ENCODE peak calls at places on chromosome 3, in five cellular contexts. A is dorsolateral prefrontal cortex, R is fibroblast of lung, U is cardiac muscle cell, Q is psoas muscle. X is an unnamed sample.

GRCh38 chr3:123279121-123279520 is 77.4 kb downstream of the SEC22A start:
- DNase-seq in A (no peak), R (no peak), U (no peak), Q (no peak), X (no peak)

GRCh38 chr3:117893638-117894037 is 1141.0 kb downstream of the IGSF11 start:
- DNase-seq in A (no peak), R (no peak), U (no peak), Q (no peak), X (no peak)

GRCh38 chr3:30586091-30586805 is 20.2 kb upstream of the TGFBR2 start:
- DNase-seq in A (no peak), R (peak), U (no peak), Q (no peak), X (no peak)

GRCh38 chr3:166481340-166481739 is 644.1 kb upstream of the BCHE start:
- DNase-seq in A (no peak), R (no peak), U (no peak), Q (no peak), X (no peak)

GRCh38 chr3:42572278-42572677 is 9.5 kb downstream of the SEC22C start:
- DNase-seq in A (no peak), R (peak), U (peak), Q (no peak), X (peak)

GRCh38 chr3:100030346-100030745 is 84.0 kb downstream of the FILIP1L start:
- DNase-seq in A (no peak), R (no peak), U (no peak), Q (no peak), X (no peak)

GRCh38 chr3:126102530-126102951 is 18.6 kb upstream of the SLC41A3 start:
- DNase-seq in A (peak), R (no peak), U (peak), Q (peak), X (no peak)

GRCh38 chr3:189911001-189911400 is 209.7 kb downstream of the P3H2 start:
- DNase-seq in A (no peak), R (no peak), U (no peak), Q (no peak), X (no peak)

GRCh38 chr3:10011644-10012043 is 14.6 kb upstream of the FANCD2 start:
- DNase-seq in A (peak), R (no peak), U (peak), Q (peak), X (no peak)

GRCh38 chr3:38533285-38533994 is 37.3 kb downstream of the EXOG start:
- DNase-seq in A (no peak), R (no peak), U (no peak), Q (no peak), X (no peak)

GRCh38 chr3:27312044-27312668 is 57.0 kb downstream of the NEK10 start:
- DNase-seq in A (no peak), R (peak), U (peak), Q (no peak), X (peak)

GRCh38 chr3:85037203-85037602 is 78.4 kb downstream of the CADM2 start:
- DNase-seq in A (no peak), R (no peak), U (no peak), Q (no peak), X (no peak)

GRCh38 chr3:127454051-127454450 is 136.5 kb downstream of the TPRA1 start:
- DNase-seq in A (no peak), R (no peak), U (no peak), Q (peak), X (no peak)

GRCh38 chr3:114939920-114940319 is 207.2 kb downstream of the ZBTB20 start:
- DNase-seq in A (no peak), R (no peak), U (no peak), Q (no peak), X (no peak)

GRCh38 chr3:150006774-150007173 is 36.1 kb upstream of the PFN2 start:
- DNase-seq in A (no peak), R (no peak), U (no peak), Q (no peak), X (no peak)

GRCh38 chr3:37601832-37602231 is 259.8 kb upstream of the CTDSPL start:
- DNase-seq in A (no peak), R (no peak), U (no peak), Q (no peak), X (no peak)

GRCh38 chr3:622314-622713 is 425.8 kb downstream of the CHL1 start:
- DNase-seq in A (no peak), R (no peak), U (no peak), Q (no peak), X (no peak)

GRCh38 chr3:110180733-110181132 is 843.4 kb upstream of the DPPA4 start:
- DNase-seq in A (no peak), R (peak), U (peak), Q (peak), X (no peak)

GRCh38 chr3:61452536-61452991 is 108.8 kb upstream of the PTPRG start:
- DNase-seq in A (no peak), R (peak), U (no peak), Q (no peak), X (no peak)

GRCh38 chr3:161557751-161558150 is 61.1 kb downstream of the OTOL1 start:
- DNase-seq in A (no peak), R (no peak), U (no peak), Q (no peak), X (no peak)

GRCh38 chr3:112351036-112351435 is 18.1 kb downstream of the CD200 start:
- DNase-seq in A (no peak), R (no peak), U (no peak), Q (no peak), X (no peak)

GRCh38 chr3:71521940-71522876 is 61.3 kb downstream of the FOXP1 start:
- DNase-seq in A (no peak), R (no peak), U (peak), Q (peak), X (no peak)

GRCh38 chr3:13823692-13824091 is 56.2 kb downstream of the WNT7A start:
- DNase-seq in A (no peak), R (no peak), U (no peak), Q (no peak), X (no peak)

GRCh38 chr3:36380171-36381031 is at the start of gene STAC:
- DNase-seq in A (peak), R (no peak), U (peak), Q (peak), X (peak)

GRCh38 chr3:79368403-79368802 is 399.4 kb downstream of the ROBO1 start:
- DNase-seq in A (no peak), R (no peak), U (no peak), Q (no peak), X (peak)

GRCh38 chr3:17707813-17708543 is 34.5 kb downstream of the TBC1D5 start:
- DNase-seq in A (no peak), R (peak), U (peak), Q (no peak), X (no peak)

GRCh38 chr3:46843508-46843907 is 19.7 kb downstream of the MYL3 start:
- DNase-seq in A (no peak), R (no peak), U (no peak), Q (no peak), X (no peak)

GRCh38 chr3:45225465-45226205 is 452 bp downstream of the TMEM158 start:
- DNase-seq in A (peak), R (no peak), U (peak), Q (peak), X (peak)

GRCh38 chr3:71478568-71478967 is 105.0 kb downstream of the FOXP1 start:
- DNase-seq in A (no peak), R (no peak), U (no peak), Q (no peak), X (no peak)

GRCh38 chr3:25381083-25381482 is 47.0 kb upstream of the RARB start:
- DNase-seq in A (no peak), R (no peak), U (no peak), Q (no peak), X (no peak)

GRCh38 chr3:114551770-114552526 is 258.1 kb downstream of the TIGIT start:
- DNase-seq in A (no peak), R (peak), U (peak), Q (no peak), X (no peak)

GRCh38 chr3:126463521-126463920 is 12.2 kb downstream of the ZXDC start:
- DNase-seq in A (no peak), R (no peak), U (no peak), Q (no peak), X (no peak)

GRCh38 chr3:150170843-150171513 is 200.3 kb upstream of the PFN2 start:
- DNase-seq in A (peak), R (peak), U (peak), Q (peak), X (no peak)

GRCh38 chr3:9750556-9751411 is 1.0 kb downstream of the OGG1 start:
- DNase-seq in A (no peak), R (no peak), U (no peak), Q (no peak), X (no peak)

GRCh38 chr3:146187334-146187950 is 26.5 kb upstream of the PLOD2 start:
- DNase-seq in A (peak), R (peak), U (peak), Q (no peak), X (peak)

GRCh38 chr3:33664195-33664594 is 53.9 kb downstream of the CLASP2 start:
- DNase-seq in A (no peak), R (peak), U (peak), Q (no peak), X (no peak)

GRCh38 chr3:195008816-195009215 is 262.1 kb downstream of the XXYLT1 start:
- DNase-seq in A (no peak), R (no peak), U (no peak), Q (no peak), X (no peak)

GRCh38 chr3:46878796-46879436 is 1.4 kb downstream of the PTH1R start:
- DNase-seq in A (no peak), R (no peak), U (no peak), Q (no peak), X (no peak)

GRCh38 chr3:182683335-182684257 is 109.7 kb upstream of the ATP11B start:
- DNase-seq in A (peak), R (peak), U (peak), Q (no peak), X (peak)

GRCh38 chr3:182686033-182686886 is 107.0 kb upstream of the ATP11B start:
- DNase-seq in A (no peak), R (no peak), U (no peak), Q (no peak), X (no peak)

GRCh38 chr3:182682263-182683229 is 110.8 kb upstream of the ATP11B start:
- DNase-seq in A (peak), R (peak), U (peak), Q (peak), X (peak)
- H3K27ac ChIP-seq in A (peak), R (no peak), U (no peak), Q (no peak), X (no peak)

GRCh38 chr3:68861521-68861920 is 70.8 kb downstream of the TAFA4 start:
- DNase-seq in A (no peak), R (no peak), U (no peak), Q (no peak), X (no peak)

DNA sequence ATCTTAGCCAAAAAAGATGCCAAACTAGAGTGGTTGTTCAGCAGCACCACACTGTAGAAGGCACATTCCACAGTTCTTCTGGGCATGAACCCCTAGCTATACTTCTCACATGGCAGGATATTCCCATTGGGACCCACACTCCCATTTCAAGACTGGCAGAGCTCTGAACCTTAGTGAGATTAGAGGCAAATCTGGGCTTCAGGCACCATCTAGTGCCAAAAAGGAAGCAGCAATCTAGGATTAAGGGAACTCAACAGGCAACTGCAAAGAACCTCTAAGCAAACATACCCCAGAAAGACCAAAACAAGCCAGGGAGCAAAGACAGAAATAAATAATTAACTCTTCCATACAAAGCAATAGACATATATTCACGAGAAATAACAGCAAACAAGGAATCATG is 66.2 kb downstream of the TAFA4 start:
- DNase-seq in A (no peak), R (no peak), U (no peak), Q (no peak), X (peak)
- TF ChIP-seq CTCF in A (no peak), R (no peak), U (no peak), Q (no peak), X (peak)

GRCh38 chr3:188179006-188179966 is 25.3 kb downstream of the LPP start:
- DNase-seq in A (no peak), R (peak), U (no peak), Q (peak), X (peak)

GRCh38 chr3:188176884-188177283 is 22.9 kb downstream of the LPP start:
- DNase-seq in A (no peak), R (no peak), U (no peak), Q (no peak), X (no peak)

GRCh38 chr3:188178293-188178950 is 24.5 kb downstream of the LPP start:
- DNase-seq in A (no peak), R (no peak), U (no peak), Q (no peak), X (no peak)

GRCh38 chr3:188177721-188178120 is 23.8 kb downstream of the LPP start:
- DNase-seq in A (no peak), R (no peak), U (no peak), Q (no peak), X (no peak)

DNA sequence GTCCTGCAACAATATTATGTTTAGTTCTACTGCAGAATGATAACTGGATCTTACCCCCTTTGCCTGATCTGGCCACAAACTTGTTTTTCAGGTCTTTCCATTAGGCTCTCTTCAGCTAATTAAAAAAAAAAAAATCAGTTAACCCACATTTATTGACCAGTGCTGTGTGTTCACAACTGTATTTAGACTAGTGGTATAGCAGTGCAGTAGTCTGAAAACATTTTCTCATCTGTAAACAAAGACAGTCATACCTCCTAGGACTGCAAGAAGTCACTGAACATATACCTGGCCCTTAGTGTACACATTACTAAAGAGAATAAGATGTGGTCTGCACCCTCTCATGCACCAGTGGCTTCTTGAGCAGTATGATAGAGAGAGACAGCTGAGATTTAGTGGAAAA is 22.5 kb downstream of the LPP start:
- DNase-seq in A (no peak), R (no peak), U (no peak), Q (no peak), X (no peak)
- H3K27ac ChIP-seq in A (no peak), R (no peak), U (no peak), Q (no peak), X (no peak)

GRCh38 chr3:120352017-120352416 is 2.9 kb upstream of the LRRC58 start:
- DNase-seq in A (no peak), R (no peak), U (no peak), Q (no peak), X (no peak)

GRCh38 chr3:120350431-120350941 is 1.3 kb upstream of the LRRC58 start:
- DNase-seq in A (peak), R (peak), U (peak), Q (no peak), X (peak)

GRCh38 chr3:120349819-120350125 is 618 bp upstream of the LRRC58 start:
- DNase-seq in A (no peak), R (no peak), U (no peak), Q (no peak), X (peak)

GRCh38 chr3:120348065-120348980 is 831 bp downstream of the LRRC58 start:
- DNase-seq in A (no peak), R (peak), U (no peak), Q (no peak), X (peak)

GRCh38 chr3:120348981-120349818 is at the start of gene LRRC58:
- DNase-seq in A (peak), R (peak), U (peak), Q (peak), X (peak)
- TF ChIP-seq CTCF in A (peak), R (peak), U (peak), Q (peak), X (peak)

DNA sequence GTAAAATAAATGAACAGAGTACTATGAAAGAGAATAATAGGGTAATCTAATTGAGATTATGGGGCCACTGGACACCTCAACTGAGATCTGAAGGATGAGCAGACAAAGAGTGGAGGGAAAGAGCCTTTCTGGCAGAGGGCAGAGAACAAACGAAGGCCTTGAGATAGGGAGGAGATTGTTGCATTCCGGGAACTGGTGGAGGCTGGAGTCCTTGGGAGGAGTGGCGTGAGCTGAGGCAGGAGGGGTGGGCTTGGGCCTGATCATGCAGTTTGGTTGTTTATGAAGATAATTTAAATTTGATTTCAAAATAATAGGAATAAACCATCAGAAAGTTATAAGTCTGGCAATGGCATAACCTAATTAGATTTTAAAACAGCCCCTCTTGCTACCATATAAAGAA is 59.5 kb upstream of the GALNT15 start:
- DNase-seq in A (no peak), R (no peak), U (no peak), Q (no peak), X (no peak)
- H3K27ac ChIP-seq in A (no peak), R (peak), U (no peak), Q (no peak), X (no peak)

GRCh38 chr3:196251918-196252317 is 35.6 kb downstream of the SLC51A start:
- DNase-seq in A (no peak), R (no peak), U (no peak), Q (no peak), X (no peak)
- TF ChIP-seq CTCF in A (no peak), R (no peak), U (no peak), Q (no peak), X (no peak)

DNA sequence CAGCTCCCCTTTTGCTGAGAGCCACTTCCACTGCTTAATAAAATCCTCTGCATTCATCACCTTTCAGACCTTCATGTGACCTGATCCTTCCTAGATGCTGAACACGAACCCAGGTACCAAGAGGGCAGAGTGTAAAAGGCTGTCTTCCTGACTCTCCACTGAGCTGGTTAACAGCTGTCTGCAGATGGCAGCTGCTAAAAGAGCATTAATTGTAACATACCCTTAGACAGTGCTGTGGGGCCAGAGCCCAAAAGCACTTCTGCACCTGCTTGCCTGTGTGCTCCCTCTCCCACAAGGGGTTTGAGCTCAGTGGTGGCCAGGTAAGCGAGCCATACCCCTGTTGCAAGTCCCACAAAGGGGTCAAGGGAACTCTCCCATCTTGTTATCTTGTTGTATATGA is 187.3 kb downstream of the UBE2E2 start:
- DNase-seq in A (no peak), R (no peak), U (no peak), Q (no peak), X (no peak)
- H3K27ac ChIP-seq in A (no peak), R (no peak), U (no peak), Q (no peak), X (no peak)

DNA sequence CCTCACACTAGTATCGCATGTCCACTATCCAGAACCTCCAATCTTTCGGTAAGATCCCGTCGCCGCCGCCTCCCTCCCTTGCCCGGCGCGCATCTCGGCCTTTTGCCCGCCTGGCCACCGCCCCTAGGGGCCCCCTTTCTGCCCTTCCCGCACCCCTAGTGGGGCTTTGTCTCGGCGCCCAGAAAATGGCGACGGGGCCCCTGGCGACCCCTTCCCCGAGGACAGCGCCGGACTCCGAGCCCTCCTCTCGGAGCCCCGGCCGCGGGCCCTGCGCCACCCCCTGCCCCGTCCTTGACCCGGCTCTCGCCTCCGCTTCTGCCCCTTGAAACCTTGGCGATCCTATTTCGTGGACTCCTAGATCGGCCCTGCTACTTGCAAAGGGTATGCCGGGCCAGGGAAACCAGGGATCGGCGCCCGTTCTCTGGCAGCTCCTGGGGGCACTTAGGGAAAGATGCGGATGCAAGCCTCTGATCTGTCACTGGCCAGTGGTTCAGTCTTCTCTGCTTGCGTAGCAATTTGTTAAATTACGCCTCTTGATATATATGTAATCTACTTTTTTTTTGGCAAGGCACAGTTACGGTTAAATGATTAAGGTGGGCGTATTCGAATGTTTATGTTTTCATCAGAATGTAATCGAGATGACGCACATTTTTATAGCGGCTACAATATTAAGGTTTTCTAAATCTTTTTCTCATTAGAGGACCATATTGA is 573 bp downstream of the EIF1B start:
- DNase-seq in A (peak), R (peak), U (peak), Q (peak), X (peak)
- TF ChIP-seq CTCF in A (no peak), R (no peak), U (no peak), Q (no peak), X (no peak)

GRCh38 chr3:141419946-141420345 is 51.6 kb downstream of the ZBTB38 start:
- DNase-seq in A (no peak), R (no peak), U (no peak), Q (no peak), X (no peak)
- H3K27ac ChIP-seq in A (peak), R (peak), U (no peak), Q (no peak), X (no peak)

GRCh38 chr3:188174309-188175044 is 20.5 kb downstream of the LPP start:
- DNase-seq in A (no peak), R (no peak), U (no peak), Q (no peak), X (no peak)
- TF ChIP-seq CTCF in A (no peak), R (no peak), U (no peak), Q (no peak), X (no peak)